ENCODE peak calls at places on chromosomes 3 and 15, in seven cellular contexts. T, L, E, Z, S, Q and B are unnamed samples. For H3K9me3 and H3K4me1, the result is how much of the 10 kb centered on the place peaks cover.

GRCh38 chr3:8825153-8825825 is 55.9 kb upstream of the OXTR start:
- DNase-seq in E (no peak), Z (no peak), S (no peak), Q (no peak), T (no peak), L (no peak), B (no peak)

GRCh38 chr3:46998852-46999515 is 19.5 kb downstream of the NBEAL2 start:
- DNase-seq in L (no peak), T (no peak), E (no peak), Z (no peak), Q (no peak), S (no peak), B (no peak)

GRCh38 chr15:96355561-96356129 is 25.1 kb downstream of the NR2F2 start:
- DNase-seq in S (no peak), Q (no peak), L (no peak), T (no peak), Z (no peak), E (no peak), B (no peak)

GRCh38 chr15:60656491-60657284 is 177.7 kb upstream of the ICE2 start:
- DNase-seq in T (no peak), Z (no peak), L (no peak), Q (peak), S (peak), E (no peak), B (peak)

GRCh38 chr3:135106445-135106844 is 311.4 kb downstream of the EPHB1 start:
- DNase-seq in L (no peak), Q (peak), Z (peak), E (peak), T (peak), S (peak), B (peak)

GRCh38 chr3:104176706-104177105 is 1190.0 kb upstream of the ALCAM start:
- DNase-seq in Z (no peak), Q (no peak), S (no peak), T (no peak), E (peak), L (no peak), B (no peak)

GRCh38 chr3:156729460-156730179 is 55.2 kb downstream of the TIPARP start:
- DNase-seq in T (no peak), Z (no peak), L (no peak), S (no peak), Q (no peak), E (no peak), B (peak)

GRCh38 chr3:194212869-194213320 is 76.9 kb downstream of the HES1 start:
- DNase-seq in S (peak), Z (no peak), T (peak), L (no peak), E (no peak), Q (no peak), B (peak)

GRCh38 chr3:150607267-150608065 is 4.3 kb downstream of the SELENOT start:
- DNase-seq in Q (no peak), L (no peak), E (no peak), T (no peak), S (no peak), Z (no peak), B (no peak)

GRCh38 chr15:98805434-98806274 is 157.3 kb downstream of the IGF1R start:
- DNase-seq in Q (peak), T (no peak), S (no peak), E (peak), Z (no peak), L (no peak), B (no peak)

GRCh38 chr15:72319360-72319984 is 485 bp downstream of the CELF6 start:
- DNase-seq in T (peak), L (no peak), E (peak), Q (peak), S (peak), Z (peak), B (peak)

GRCh38 chr3:114519415-114519814 is 225.6 kb downstream of the TIGIT start:
- DNase-seq in S (peak), L (no peak), T (peak), E (no peak), Q (peak), Z (no peak), B (peak)

GRCh38 chr3:180720012-180720411 is 40.7 kb upstream of the CCDC39 start:
- DNase-seq in Z (no peak), S (no peak), Q (no peak), L (no peak), T (no peak), E (no peak), B (no peak)

GRCh38 chr15:68228971-68229385 is 550 bp downstream of the CLN6 start:
- DNase-seq in Z (no peak), Q (peak), E (no peak), L (no peak), S (no peak), T (no peak), B (no peak)

GRCh38 chr3:72438072-72438471 is 410.2 kb downstream of the SHQ1 start:
- DNase-seq in L (no peak), E (no peak), Q (no peak), Z (no peak), T (no peak), S (no peak), B (no peak)

GRCh38 chr3:127016043-127016343 is 33.1 kb downstream of the PLXNA1 start:
- DNase-seq in L (no peak), E (no peak), Q (no peak), Z (no peak), T (no peak), S (no peak), B (no peak)

GRCh38 chr3:5187920-5188418 is 462 bp downstream of the EDEM1 start:
- DNase-seq in Q (peak), T (peak), E (peak), L (no peak), Z (peak), S (no peak), B (peak)

GRCh38 chr3:136237103-136237502 is 13.0 kb upstream of the PCCB start:
- DNase-seq in T (no peak), S (no peak), Q (no peak), E (no peak), L (no peak), Z (no peak), B (no peak)

GRCh38 chr15:33031324-33031736 is 163.2 kb downstream of the FMN1 start:
- DNase-seq in E (peak), S (peak), Q (peak), Z (no peak), T (no peak), L (no peak), B (peak)

GRCh38 chr3:102235679-102236078 is 199.1 kb upstream of the ZPLD1 start:
- DNase-seq in Q (no peak), L (no peak), E (peak), T (peak), Z (no peak), S (no peak), B (no peak)

GRCh38 chr3:122874116-122874515 is 79.2 kb downstream of the SLC49A4 start:
- DNase-seq in Z (no peak), Q (no peak), T (no peak), S (no peak), E (no peak), L (no peak), B (no peak)

GRCh38 chr3:71258116-71258515 is 325.4 kb downstream of the FOXP1 start:
- DNase-seq in L (no peak), Q (peak), Z (no peak), T (no peak), E (peak), S (peak), B (peak)

GRCh38 chr3:30496496-30496966 is 109.9 kb upstream of the TGFBR2 start:
- DNase-seq in E (peak), Q (peak), L (no peak), Z (no peak), S (peak), T (no peak), B (peak)

GRCh38 chr3:194990454-194991337 is 280.3 kb downstream of the XXYLT1 start:
- DNase-seq in Q (no peak), S (no peak), T (no peak), Z (peak), L (no peak), E (no peak), B (no peak)

GRCh38 chr3:64186667-64187064 is 38.6 kb downstream of the PRICKLE2 start:
- DNase-seq in L (no peak), T (no peak), Q (no peak), S (no peak), E (no peak), Z (no peak), B (no peak)

GRCh38 chr3:16807981-16808380 is 76.8 kb upstream of the PLCL2 start:
- DNase-seq in L (no peak), S (no peak), T (no peak), Z (no peak), Q (peak), E (no peak), B (peak)

GRCh38 chr3:88988906-88989305 is 118.5 kb upstream of the EPHA3 start:
- DNase-seq in S (no peak), Q (no peak), T (no peak), E (peak), Z (no peak), L (no peak), B (no peak)

GRCh38 chr15:84731774-84732173 is 15.8 kb upstream of the SEC11A start:
- DNase-seq in S (peak), E (no peak), Q (peak), T (no peak), L (no peak), Z (no peak), B (peak)

GRCh38 chr15:59594493-59594942 is 17.1 kb upstream of the GCNT3 start:
- DNase-seq in Z (peak), T (no peak), L (no peak), E (peak), Q (peak), S (peak), B (peak)

GRCh38 chr3:128006471-128007424 is 45.5 kb upstream of the SEC61A1 start:
- DNase-seq in T (peak), S (no peak), L (no peak), E (no peak), Q (peak), Z (no peak), B (no peak)

GRCh38 chr3:143327388-143327787 is 207.8 kb downstream of the CHST2 start:
- DNase-seq in L (no peak), E (peak), T (no peak), Z (no peak), Q (peak), S (no peak), B (peak)

GRCh38 chr3:45992820-45993219 is 2.8 kb downstream of the FYCO1 start:
- DNase-seq in T (no peak), S (peak), Z (no peak), Q (peak), L (no peak), E (no peak), B (peak)

DNA sequence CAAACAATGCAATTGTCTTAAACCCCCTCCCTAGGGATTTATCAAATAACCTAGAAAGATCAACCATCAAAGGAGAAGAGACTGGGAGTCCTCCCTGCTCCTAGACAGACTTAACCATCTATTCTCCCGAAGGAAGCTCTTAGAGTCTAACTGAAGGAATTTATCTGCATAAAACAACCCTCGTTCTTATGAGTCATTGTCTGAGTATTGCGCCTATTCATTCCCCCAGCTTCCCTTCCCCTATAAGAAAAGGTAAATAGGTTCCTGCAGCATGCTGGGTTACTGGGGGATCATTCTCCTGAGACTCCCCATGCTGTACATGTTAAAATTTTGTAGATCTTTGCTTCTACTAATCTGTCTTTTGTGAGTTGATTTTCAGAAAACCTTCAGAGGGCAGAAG is 412.7 kb downstream of the OCA2 start:
- DNase-seq in S (peak), Q (peak), E (peak), Z (no peak), T (no peak), L (no peak), B (no peak)
- H3K9me3 ChIP-seq in S (under half), Q (under half), E (under half), Z (under half), T (under half), L (under half), B (under half)

GRCh38 chr3:120420360-120420759 is 30.4 kb downstream of the FSTL1 start:
- DNase-seq in Z (no peak), L (no peak), E (no peak), Q (no peak), S (no peak), T (no peak), B (peak)

GRCh38 chr3:120420855-120421570 is 29.8 kb downstream of the FSTL1 start:
- DNase-seq in Q (peak), T (no peak), Z (no peak), E (no peak), S (peak), L (no peak), B (peak)

GRCh38 chr3:120418446-120418845 is 32.3 kb downstream of the FSTL1 start:
- DNase-seq in Q (no peak), T (no peak), S (no peak), Z (no peak), L (no peak), E (no peak), B (no peak)

GRCh38 chr3:120418866-120419490 is 31.8 kb downstream of the FSTL1 start:
- DNase-seq in L (peak), T (peak), E (peak), Z (peak), Q (peak), S (no peak), B (no peak)

DNA sequence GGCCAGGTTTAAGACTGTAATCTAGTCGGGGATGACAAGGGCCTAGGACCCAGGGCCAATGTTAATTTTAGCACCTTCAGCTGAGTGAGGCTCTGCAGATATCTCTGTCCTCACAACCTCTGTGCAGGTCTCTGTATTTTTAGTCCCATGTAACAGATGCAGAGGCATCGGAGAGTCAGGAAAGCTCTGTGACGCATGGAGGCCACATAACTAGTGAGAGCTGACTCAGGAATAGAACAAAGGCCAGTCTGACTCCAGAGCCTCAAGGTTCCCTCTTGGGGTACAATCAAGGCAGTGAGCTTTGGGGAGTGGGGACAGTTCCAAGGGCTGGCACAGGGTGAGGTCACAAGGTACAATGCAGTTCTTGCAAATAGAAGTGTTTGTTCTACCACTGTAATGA is 31.0 kb downstream of the FSTL1 start:
- DNase-seq in T (no peak), L (no peak), Q (no peak), S (no peak), Z (no peak), E (no peak), B (no peak)
- H3K4me1 ChIP-seq in T (under half), L (under half), Q (half or more), S (half or more), Z (under half), E (under half), B (half or more)

GRCh38 chr3:130857336-130858026 is 36.4 kb upstream of the ATP2C1 start:
- DNase-seq in Q (no peak), L (no peak), E (peak), T (no peak), S (no peak), Z (no peak), B (no peak)
- H3K9ac ChIP-seq in Q (no peak), L (no peak), E (no peak), T (no peak), S (no peak), Z (no peak), B (no peak)

GRCh38 chr3:26264708-26265107 is 357.9 kb upstream of the LRRC3B start:
- DNase-seq in L (no peak), E (no peak), Q (no peak), S (no peak), Z (no peak), T (no peak), B (no peak)
- H3K9me3 ChIP-seq in L (under half), E (under half), Q (under half), S (under half), Z (under half), T (under half), B (under half)

GRCh38 chr3:129625071-129625874 is 18.8 kb upstream of the PLXND1 start:
- DNase-seq in Q (peak), Z (peak), T (peak), L (no peak), E (no peak), S (no peak), B (no peak)

GRCh38 chr3:129628169-129628522 is 21.7 kb upstream of the PLXND1 start:
- DNase-seq in Q (no peak), L (no peak), E (no peak), T (no peak), S (no peak), Z (no peak), B (peak)

GRCh38 chr3:129627350-129628168 is 21.1 kb upstream of the PLXND1 start:
- DNase-seq in T (peak), Z (peak), Q (peak), L (peak), E (peak), S (peak), B (peak)

GRCh38 chr3:129629011-129629410 is 22.5 kb upstream of the PLXND1 start:
- DNase-seq in E (no peak), Q (no peak), S (no peak), L (no peak), T (no peak), Z (no peak), B (no peak)

GRCh38 chr3:129626744-129627349 is 20.4 kb upstream of the PLXND1 start:
- DNase-seq in E (peak), T (peak), Z (peak), Q (peak), L (peak), S (peak), B (peak)
- H3K4me1 ChIP-seq in E (under half), T (under half), Z (under half), Q (under half), L (under half), S (under half), B (under half)

DNA sequence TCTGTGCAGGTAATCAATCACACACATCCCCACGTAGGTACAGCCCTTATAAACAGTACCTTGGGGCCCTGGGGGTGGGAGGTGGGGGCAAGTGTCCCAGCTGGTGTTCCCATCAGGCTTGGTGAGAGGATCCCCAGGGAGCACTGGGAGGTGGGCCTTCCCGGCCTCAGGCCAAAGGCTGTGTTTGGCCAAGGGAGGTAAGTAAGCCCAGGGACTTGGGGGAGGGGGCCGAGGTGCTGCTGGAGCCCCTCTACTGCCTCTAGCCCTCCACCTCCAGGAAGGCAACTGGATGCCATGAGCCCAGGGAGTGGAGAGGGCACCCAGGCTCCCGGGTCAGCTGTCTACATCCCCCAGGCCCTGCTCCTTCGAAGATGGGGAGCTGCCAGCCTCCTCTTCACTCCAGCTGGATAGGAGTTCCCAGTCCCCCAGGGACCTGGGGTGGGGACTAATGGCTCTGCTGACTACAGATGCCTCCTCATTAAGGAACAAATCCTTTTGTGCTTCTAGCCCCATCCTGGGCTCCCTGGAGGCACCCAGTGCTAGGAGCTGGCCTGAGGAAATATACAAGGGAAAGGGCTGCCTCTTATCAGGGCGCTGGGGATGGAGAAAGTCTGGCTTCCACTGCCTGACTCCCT is 33.1 kb downstream of the RNU5B-1 start:
- DNase-seq in Z (no peak), E (no peak), Q (no peak), L (no peak), S (no peak), T (no peak), B (no peak)
- H3K9ac ChIP-seq in Z (no peak), E (no peak), Q (no peak), L (no peak), S (no peak), T (no peak), B (no peak)

DNA sequence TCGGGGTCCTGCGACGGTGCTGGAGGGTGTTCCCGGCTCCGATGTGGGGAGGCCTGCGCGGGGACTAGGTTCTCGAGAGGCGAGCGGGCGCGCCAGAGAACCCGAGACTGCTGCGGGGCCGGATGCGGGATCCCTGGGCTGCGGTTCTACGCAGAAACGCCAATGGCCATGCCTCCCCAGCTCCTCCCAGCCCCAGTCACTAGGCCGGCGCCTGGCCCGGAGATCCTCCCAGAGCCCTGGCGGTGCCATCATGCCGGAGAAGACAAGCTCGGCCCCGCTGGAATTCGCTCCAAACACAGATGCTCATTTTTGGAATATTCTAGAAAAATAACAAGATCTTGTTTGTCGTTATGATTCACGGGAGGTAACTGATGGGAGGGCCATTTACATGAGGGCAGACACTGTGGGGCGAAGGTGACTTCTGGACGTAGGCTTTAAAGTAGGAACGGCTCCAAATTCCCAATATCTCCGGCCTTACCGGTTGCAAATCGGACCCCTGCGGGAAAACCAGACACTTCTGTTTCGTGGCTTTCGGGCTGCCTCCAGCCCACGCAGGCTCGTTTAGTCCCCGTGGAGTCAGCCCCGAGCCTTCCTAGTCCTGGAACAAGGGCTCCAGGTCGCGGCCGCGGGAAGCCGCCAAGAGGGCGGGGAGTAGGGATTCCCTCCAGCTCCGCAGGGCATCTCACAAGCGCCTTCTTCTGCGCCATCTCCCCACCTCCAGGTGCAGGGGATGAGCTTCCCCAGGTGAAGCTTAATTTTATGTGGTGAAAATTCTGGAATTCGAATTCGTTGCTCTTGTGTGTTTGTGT is 74.8 kb upstream of the POLG start:
- DNase-seq in L (no peak), E (no peak), T (no peak), S (no peak), Z (no peak), Q (no peak), B (peak)
- H3K9me3 ChIP-seq in L (under half), E (under half), T (under half), S (under half), Z (under half), Q (under half), B (under half)